ENCODE peak calls at places on chromosomes 16 and 17, in four cellular contexts. X, Y, D and V are unnamed samples.

GRCh38 chr16:11835891-11836652 is 15.3 kb downstream of the RSL1D1 start:
- DNase-seq in X (no peak), Y (no peak), D (no peak), V (no peak)

GRCh38 chr16:86580063-86580797 is 1.9 kb downstream of the FOXL1 start:
- DNase-seq in X (no peak), Y (no peak), D (no peak), V (no peak)

GRCh38 chr17:45942284-45942683 is 47.9 kb downstream of the MAPT start:
- DNase-seq in X (peak; percentile 54), Y (no peak), D (no peak), V (no peak)

GRCh38 chr16:1610841-1611653 is 825 bp downstream of the IFT140 start:
- DNase-seq in X (no peak), Y (no peak), D (no peak), V (no peak)

GRCh38 chr17:76577876-76578275 is 7.8 kb downstream of the ST6GALNAC2 start:
- DNase-seq in X (no peak), Y (peak; percentile 84), D (no peak), V (no peak)

GRCh38 chr17:4476512-4477070 is 22.1 kb upstream of the SPNS2 start:
- DNase-seq in X (no peak), Y (no peak), D (no peak), V (no peak)

GRCh38 chr17:35188111-35188510 is 6.1 kb downstream of the SLC35G3 start:
- DNase-seq in X (no peak), Y (no peak), D (no peak), V (no peak)

GRCh38 chr17:6514371-6514770 is 42.0 kb downstream of the PITPNM3 start:
- DNase-seq in X (no peak), Y (no peak), D (no peak), V (no peak)

GRCh38 chr16:2015117-2015946 is 4.3 kb upstream of the NPW start:
- DNase-seq in X (no peak), Y (no peak), D (peak; percentile 76), V (peak; percentile 68)

GRCh38 chr16:1053700-1054368 is 18.7 kb upstream of the SSTR5 start:
- DNase-seq in X (no peak), Y (no peak), D (no peak), V (no peak)

GRCh38 chr16:66850115-66850815 is 6.1 kb downstream of the CA7 start:
- DNase-seq in X (no peak), Y (no peak), D (no peak), V (no peak)

GRCh38 chr16:85515319-85515745 is 97.8 kb upstream of the GSE1 start:
- DNase-seq in X (peak; percentile 82), Y (no peak), D (no peak), V (no peak)

GRCh38 chr17:77735341-77736206 is 222.9 kb upstream of the TNRC6C start:
- DNase-seq in X (peak; percentile 82), Y (peak; percentile 77), D (no peak), V (no peak)

GRCh38 chr17:61279476-61280145 is 120.0 kb upstream of the TBX2 start:
- DNase-seq in X (no peak), Y (no peak), D (no peak), V (no peak)

GRCh38 chr17:77126519-77126918 is 14.2 kb upstream of the SEC14L1 start:
- DNase-seq in X (no peak), Y (no peak), D (no peak), V (no peak)

DNA sequence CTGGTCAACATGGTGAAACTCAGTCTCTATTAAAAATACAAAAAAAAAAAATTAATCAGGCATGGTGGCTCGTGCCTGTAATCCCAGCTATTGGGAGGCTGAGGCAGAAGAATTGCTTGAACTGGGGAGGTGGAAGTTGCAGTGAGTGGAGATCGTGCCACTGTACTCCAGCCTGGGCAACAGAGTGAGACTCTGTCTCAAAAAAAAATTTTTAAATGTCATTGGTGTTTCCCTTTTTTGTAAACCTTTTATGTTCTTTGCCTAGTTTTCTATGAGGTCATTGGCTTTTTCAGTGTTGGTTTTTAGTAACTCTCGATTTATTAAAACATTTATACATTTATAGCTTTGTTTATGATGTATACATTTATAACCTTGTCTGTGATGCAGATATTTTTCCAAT is 18.2 kb downstream of the NLRC5 start:
- DNase-seq in X (no peak), Y (no peak), D (no peak), V (no peak)
- TF ChIP-seq ELF1 in X (no peak), Y (no peak), D (no peak), V (no peak)

DNA sequence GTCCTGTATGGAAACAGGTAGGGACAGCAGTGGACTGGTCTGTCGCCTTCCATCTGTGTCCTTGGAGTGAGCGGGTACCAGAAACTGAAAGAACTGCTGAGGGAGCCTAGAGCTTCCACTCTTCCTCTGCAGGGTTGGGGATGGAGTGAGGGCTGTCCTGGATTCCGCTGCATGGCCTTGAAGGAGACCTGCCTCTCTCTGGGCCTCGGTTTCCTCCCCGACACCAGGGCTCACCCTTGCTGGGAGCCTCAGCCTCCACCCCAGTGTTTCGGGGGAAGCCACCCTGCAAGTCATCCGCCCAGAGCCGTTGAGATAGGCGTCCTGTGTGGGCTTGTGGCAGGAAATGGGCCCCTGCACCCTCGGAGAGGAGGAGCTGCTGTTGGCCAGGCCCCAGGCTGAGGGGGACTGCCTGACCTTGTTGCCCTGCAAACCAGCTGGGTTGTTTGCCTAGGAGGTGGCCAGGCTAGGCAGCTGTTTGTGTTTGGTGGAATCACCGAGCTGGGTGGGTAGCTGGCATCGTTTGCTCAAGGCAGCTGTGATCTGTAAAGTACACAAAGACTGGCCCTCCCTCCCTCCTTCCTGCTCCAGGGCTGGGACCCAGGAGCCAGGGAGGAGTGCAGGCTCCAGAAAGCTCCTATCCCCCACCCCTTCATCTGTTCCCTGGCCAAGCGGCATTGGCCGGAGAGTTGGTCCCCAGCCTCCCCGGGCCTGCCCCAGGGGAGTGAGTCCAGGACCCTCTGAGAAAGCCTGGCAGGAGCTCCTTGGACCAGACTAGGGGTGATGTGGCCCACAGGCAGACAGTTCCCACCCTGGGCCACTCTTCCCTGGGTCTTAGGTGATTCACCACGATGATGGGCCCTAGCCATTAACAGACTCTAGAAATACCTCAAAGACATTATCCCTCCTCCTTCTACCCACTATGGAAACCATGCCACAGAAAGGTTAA is 1.3 kb downstream of the RAB37 start:
- DNase-seq in X (no peak), Y (peak; percentile 18), D (peak; percentile 82), V (no peak)
- TF ChIP-seq REST in X (no peak), Y (no peak), D (no peak), V (no peak)

GRCh38 chr17:81043725-81044427 is 8.9 kb downstream of the BAIAP2 start:
- DNase-seq in X (peak; percentile 44), Y (no peak), D (peak; percentile 94), V (peak; percentile 71)

GRCh38 chr17:81045590-81046095 is 10.7 kb downstream of the BAIAP2 start:
- DNase-seq in X (no peak), Y (no peak), D (no peak), V (no peak)

GRCh38 chr17:81044428-81044763 is 9.4 kb downstream of the BAIAP2 start:
- DNase-seq in X (no peak), Y (no peak), D (no peak), V (no peak)

GRCh38 chr17:81046131-81046769 is 11.3 kb downstream of the BAIAP2 start:
- DNase-seq in X (no peak), Y (no peak), D (no peak), V (no peak)

DNA sequence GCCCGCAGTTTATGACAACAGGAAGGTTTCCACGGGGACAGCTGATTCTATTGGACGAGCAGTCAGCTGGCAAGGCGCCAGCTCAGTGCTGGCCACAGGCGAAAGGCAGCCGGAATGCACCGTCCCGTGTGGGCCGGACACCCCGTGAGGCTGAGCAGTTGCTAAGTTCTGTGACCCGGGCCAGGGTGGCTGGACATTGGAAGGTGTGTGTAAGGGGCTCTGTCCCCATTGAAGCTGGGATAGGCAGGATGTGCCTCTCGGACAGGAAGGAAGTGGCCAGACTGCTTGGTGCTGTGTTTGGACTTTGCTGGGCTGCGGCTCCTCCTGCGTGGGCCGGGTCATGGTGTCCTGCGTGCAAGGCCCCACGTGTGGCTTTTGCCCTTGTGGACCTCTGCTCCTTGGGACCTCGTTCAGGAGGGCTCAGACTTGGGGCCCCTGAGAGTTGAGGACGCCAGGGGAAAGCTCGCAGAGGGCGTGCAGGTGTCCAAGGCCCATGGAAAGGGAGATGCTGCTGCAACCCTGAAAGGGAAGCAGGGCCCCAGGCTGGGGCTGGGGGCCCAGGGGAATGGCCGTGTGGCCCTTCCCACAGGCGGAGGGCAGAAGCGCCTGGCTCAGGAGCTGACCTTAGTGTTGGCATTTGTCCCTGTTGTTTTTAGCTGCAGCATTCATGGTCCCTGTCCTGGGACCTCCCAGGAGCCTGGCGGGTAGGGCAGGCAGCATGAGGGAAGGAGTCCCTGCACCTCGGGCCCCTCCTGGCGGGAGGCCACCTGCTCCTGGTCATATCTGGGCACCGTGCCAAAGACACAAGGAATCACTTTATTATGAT is 10.0 kb downstream of the BAIAP2 start:
- DNase-seq in X (peak; percentile 88), Y (no peak), D (peak; percentile 62), V (no peak)
- TF ChIP-seq ELF1 in X (no peak), Y (no peak), D (no peak), V (no peak)

GRCh38 chr17:44197107-44197506 is 2.6 kb downstream of the ATXN7L3 start:
- DNase-seq in X (no peak), Y (no peak), D (no peak), V (no peak)

GRCh38 chr17:44199553-44200477 is at the start of gene ATXN7L3:
- DNase-seq in X (peak; percentile 99), Y (peak; percentile 100), D (peak; percentile 97), V (peak; percentile 94)

GRCh38 chr17:44197980-44198720 is 1.5 kb downstream of the ATXN7L3 start:
- DNase-seq in X (no peak), Y (peak; percentile 80), D (no peak), V (peak; percentile 57)

GRCh38 chr17:44200478-44201155 is 933 bp upstream of the ATXN7L3 start:
- DNase-seq in X (no peak), Y (no peak), D (peak; percentile 38), V (no peak)

GRCh38 chr17:44198721-44199552 is 747 bp downstream of the ATXN7L3 start:
- DNase-seq in X (peak; percentile 97), Y (peak; percentile 95), D (no peak), V (no peak)
- TF ChIP-seq REST in X (no peak), Y (no peak), D (no peak), V (no peak)

GRCh38 chr17:2244545-2245525 is 58.8 kb downstream of the SMG6 start:
- DNase-seq in X (peak; percentile 87), Y (peak; percentile 67), D (peak; percentile 50), V (peak; percentile 39)
- TF ChIP-seq ELF1 in X (no peak), Y (no peak), D (no peak), V (no peak)

DNA sequence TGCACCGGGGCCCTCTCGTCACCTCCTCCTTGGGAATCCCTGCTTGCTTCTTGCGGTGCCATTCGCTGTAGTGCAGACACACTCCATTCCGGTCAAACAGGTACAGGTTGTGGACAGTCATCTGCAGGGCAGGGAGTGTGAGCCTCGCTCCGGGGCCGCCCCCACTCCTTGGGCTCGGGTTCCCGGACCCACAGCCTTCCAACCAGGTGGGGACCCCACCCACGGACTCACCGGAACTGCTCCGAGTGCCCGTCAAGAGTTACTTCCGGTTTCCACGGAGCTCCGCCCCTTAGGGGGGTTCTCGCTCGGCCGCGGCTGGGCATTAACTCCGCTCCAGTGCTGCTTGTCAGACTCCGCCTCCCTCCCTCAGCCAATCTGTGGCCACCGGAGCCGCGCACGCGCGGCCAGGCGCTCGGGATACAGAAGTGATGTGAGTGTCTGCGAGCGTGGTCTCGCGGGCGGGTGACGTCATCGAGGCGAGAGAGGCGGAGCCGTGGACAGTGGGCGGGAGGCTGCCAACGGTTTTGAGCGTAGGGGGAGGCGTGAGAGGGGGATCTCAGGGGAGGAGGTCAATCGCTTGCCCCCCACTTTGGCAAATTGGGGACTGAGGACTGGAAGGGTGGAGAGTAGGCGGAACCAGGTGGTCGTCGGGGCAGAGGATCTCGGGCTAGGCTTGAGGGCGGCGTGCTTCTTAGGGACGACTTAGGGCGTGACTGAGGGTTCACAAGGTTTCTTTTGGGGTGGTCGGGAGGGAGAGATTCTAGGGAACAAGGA is at the start of the genes CNTROB and TRAPPC1:
- DNase-seq in X (peak; percentile 98), Y (peak; percentile 97), D (peak; percentile 97), V (peak; percentile 97)
- TF ChIP-seq REST in X (no peak), Y (no peak), D (no peak), V (no peak)